ENCODE peak calls at places on chromosomes 11 and 22, in ten cellular contexts. One of them, this sample, is unnamed.
A peak's percentile ranks its signal among the peaks of the same experiment; 100 is the strongest.

GRCh38 chr11:134942633-134943032 is 530.6 kb upstream of the B3GAT1 start:
- DNase-seq in cardiac fibroblast: no peak
- DNase-seq in BJ: no peak
- DNase-seq in MM.1S: no peak
- DNase-seq in colonic mucosa: no peak
- DNase-seq in OCI-LY7: no peak
- DNase-seq in HCT116: no peak
- DNase-seq in brain microvascular endothelial cell: peak; percentile 21
- DNase-seq in SJSA1: no peak
- DNase-seq in Caco-2: no peak
- DNase-seq in this sample: no peak

GRCh38 chr22:23071163-23072034 is 1.1 kb downstream of the GNAZ start:
- DNase-seq in OCI-LY7: no peak
- DNase-seq in HCT116: no peak
- DNase-seq in Caco-2: no peak
- DNase-seq in BJ: no peak
- DNase-seq in cardiac fibroblast: no peak
- DNase-seq in brain microvascular endothelial cell: no peak
- DNase-seq in colonic mucosa: no peak
- DNase-seq in MM.1S: no peak
- DNase-seq in SJSA1: no peak
- DNase-seq in this sample: no peak

GRCh38 chr11:36155770-36156485 is 133.3 kb downstream of the COMMD9 start:
- DNase-seq in BJ: no peak
- DNase-seq in SJSA1: no peak
- DNase-seq in brain microvascular endothelial cell: no peak
- DNase-seq in cardiac fibroblast: peak; percentile 34
- DNase-seq in OCI-LY7: no peak
- DNase-seq in Caco-2: no peak
- DNase-seq in HCT116: no peak
- DNase-seq in MM.1S: no peak
- DNase-seq in colonic mucosa: no peak
- DNase-seq in this sample: no peak

GRCh38 chr22:46001046-46001425 is 24.1 kb upstream of the WNT7B start:
- DNase-seq in HCT116: no peak
- DNase-seq in Caco-2: no peak
- DNase-seq in MM.1S: no peak
- DNase-seq in colonic mucosa: no peak
- DNase-seq in brain microvascular endothelial cell: no peak
- DNase-seq in BJ: no peak
- DNase-seq in cardiac fibroblast: no peak
- DNase-seq in SJSA1: no peak
- DNase-seq in OCI-LY7: peak; percentile 28
- DNase-seq in this sample: no peak

GRCh38 chr11:28107331-28107725 is 628 bp downstream of the KIF18A start:
- DNase-seq in SJSA1: no peak
- DNase-seq in HCT116: no peak
- DNase-seq in Caco-2: peak; percentile 34
- DNase-seq in MM.1S: peak; percentile 36
- DNase-seq in cardiac fibroblast: no peak
- DNase-seq in BJ: no peak
- DNase-seq in brain microvascular endothelial cell: peak; percentile 23
- DNase-seq in colonic mucosa: no peak
- DNase-seq in OCI-LY7: peak; percentile 36
- DNase-seq in this sample: peak; percentile 16

GRCh38 chr11:2708151-2708581 is 8.4 kb upstream of the KCNQ1OT1 start:
- DNase-seq in Caco-2: no peak
- DNase-seq in HCT116: no peak
- DNase-seq in colonic mucosa: no peak
- DNase-seq in MM.1S: no peak
- DNase-seq in OCI-LY7: no peak
- DNase-seq in BJ: no peak
- DNase-seq in cardiac fibroblast: peak; percentile 67
- DNase-seq in brain microvascular endothelial cell: no peak
- DNase-seq in SJSA1: no peak
- DNase-seq in this sample: no peak

GRCh38 chr11:17257200-17257599 is 19.3 kb upstream of the NUCB2 start:
- DNase-seq in colonic mucosa: no peak
- DNase-seq in cardiac fibroblast: peak; percentile 76
- DNase-seq in HCT116: no peak
- DNase-seq in brain microvascular endothelial cell: peak; percentile 42
- DNase-seq in MM.1S: no peak
- DNase-seq in Caco-2: no peak
- DNase-seq in BJ: no peak
- DNase-seq in OCI-LY7: no peak
- DNase-seq in SJSA1: no peak
- DNase-seq in this sample: no peak

GRCh38 chr11:113249491-113249763 is 65.0 kb upstream of the TTC12 start:
- DNase-seq in BJ: no peak
- DNase-seq in HCT116: no peak
- DNase-seq in brain microvascular endothelial cell: no peak
- DNase-seq in cardiac fibroblast: peak; percentile 9
- DNase-seq in Caco-2: peak; percentile 25
- DNase-seq in SJSA1: no peak
- DNase-seq in MM.1S: no peak
- DNase-seq in OCI-LY7: no peak
- DNase-seq in colonic mucosa: no peak
- DNase-seq in this sample: peak; percentile 7

GRCh38 chr11:15159085-15159484 is 44.4 kb downstream of the INSC start:
- DNase-seq in BJ: no peak
- DNase-seq in HCT116: peak; percentile 28
- DNase-seq in OCI-LY7: peak; percentile 34
- DNase-seq in MM.1S: peak; percentile 33
- DNase-seq in Caco-2: peak; percentile 21
- DNase-seq in brain microvascular endothelial cell: peak; percentile 47
- DNase-seq in SJSA1: no peak
- DNase-seq in colonic mucosa: peak; percentile 25
- DNase-seq in cardiac fibroblast: peak; percentile 33
- DNase-seq in this sample: peak; percentile 12

GRCh38 chr11:290621-291231 is 1.8 kb downstream of the PGGHG start:
- DNase-seq in SJSA1: no peak
- DNase-seq in BJ: no peak
- DNase-seq in cardiac fibroblast: no peak
- DNase-seq in OCI-LY7: no peak
- DNase-seq in colonic mucosa: no peak
- DNase-seq in brain microvascular endothelial cell: no peak
- DNase-seq in HCT116: no peak
- DNase-seq in Caco-2: no peak
- DNase-seq in MM.1S: no peak
- DNase-seq in this sample: no peak

GRCh38 chr11:2593393-2593950 is 106.3 kb downstream of the KCNQ1OT1 start:
- DNase-seq in cardiac fibroblast: no peak
- DNase-seq in BJ: no peak
- DNase-seq in SJSA1: no peak
- DNase-seq in OCI-LY7: no peak
- DNase-seq in colonic mucosa: no peak
- DNase-seq in Caco-2: no peak
- DNase-seq in MM.1S: no peak
- DNase-seq in HCT116: no peak
- DNase-seq in brain microvascular endothelial cell: no peak
- DNase-seq in this sample: no peak

GRCh38 chr22:47835726-47836125 is 1073.3 kb downstream of the TBC1D22A start:
- DNase-seq in HCT116: peak; percentile 18
- DNase-seq in SJSA1: peak; percentile 72
- DNase-seq in brain microvascular endothelial cell: peak; percentile 45
- DNase-seq in Caco-2: no peak
- DNase-seq in colonic mucosa: no peak
- DNase-seq in MM.1S: peak; percentile 69
- DNase-seq in cardiac fibroblast: peak; percentile 5
- DNase-seq in BJ: peak; percentile 9
- DNase-seq in OCI-LY7: no peak
- DNase-seq in this sample: peak; percentile 26

GRCh38 chr11:103448966-103449365 is 339.7 kb downstream of the DYNC2H1 start:
- DNase-seq in colonic mucosa: no peak
- DNase-seq in OCI-LY7: no peak
- DNase-seq in HCT116: no peak
- DNase-seq in SJSA1: no peak
- DNase-seq in brain microvascular endothelial cell: no peak
- DNase-seq in cardiac fibroblast: no peak
- DNase-seq in MM.1S: no peak
- DNase-seq in BJ: no peak
- DNase-seq in Caco-2: no peak
- DNase-seq in this sample: no peak

DNA sequence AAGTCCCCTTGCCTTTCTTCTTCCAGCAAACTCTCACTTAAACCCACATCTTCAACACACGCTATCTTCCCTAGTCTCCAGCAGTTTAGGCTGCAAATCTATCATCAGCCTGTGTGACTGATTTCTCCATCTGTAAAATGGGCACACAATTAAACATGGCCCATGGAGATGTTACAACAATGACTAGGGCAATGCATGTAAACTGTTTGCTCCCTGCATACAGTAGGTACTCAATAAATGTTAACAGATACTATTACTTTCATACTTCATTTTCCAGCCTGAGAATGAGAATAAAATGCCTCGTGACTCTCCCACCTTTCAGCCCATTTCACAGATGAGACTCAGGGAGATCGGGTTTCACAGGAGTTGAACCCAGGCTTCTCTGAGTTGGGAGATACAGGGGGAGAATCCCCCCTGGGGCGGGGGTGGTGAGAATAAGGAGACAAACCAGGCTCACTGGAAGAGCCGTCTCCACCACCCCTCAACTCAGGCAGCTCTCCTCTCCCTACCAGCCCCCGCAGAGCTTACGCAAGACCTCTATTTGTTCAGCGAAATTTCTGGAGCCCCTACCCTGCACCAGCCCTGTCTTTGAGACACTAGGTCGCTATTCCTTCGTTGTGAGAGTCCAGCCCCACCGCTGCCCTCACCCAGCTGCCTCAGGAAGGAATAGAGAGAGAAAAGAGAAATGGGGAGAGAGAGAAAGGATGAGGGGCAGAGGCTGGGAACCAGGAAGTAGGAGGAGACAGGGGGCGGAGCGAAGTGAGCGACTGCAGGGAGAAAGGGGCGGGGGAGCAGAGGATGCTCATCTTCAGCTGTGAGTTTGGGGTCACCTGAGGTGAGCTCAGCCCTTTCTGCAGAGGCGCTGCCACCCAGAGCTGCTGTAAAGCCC is 42.1 kb upstream of the KLHL35 start:
- DNase-seq in OCI-LY7: peak; percentile 61
- DNase-seq in cardiac fibroblast: peak; percentile 72
- DNase-seq in HCT116: no peak
- DNase-seq in Caco-2: peak; percentile 50
- DNase-seq in BJ: no peak
- DNase-seq in MM.1S: no peak
- DNase-seq in brain microvascular endothelial cell: peak; percentile 46
- DNase-seq in colonic mucosa: peak; percentile 45
- DNase-seq in SJSA1: no peak
- DNase-seq in this sample: peak; percentile 78
- H3K4me3 ChIP-seq in OCI-LY7: no peak overlapping the region
- H3K4me3 ChIP-seq in cardiac fibroblast: no peak overlapping the region
- H3K4me3 ChIP-seq in HCT116: no peak overlapping the region
- H3K4me3 ChIP-seq in Caco-2: no peak overlapping the region
- H3K4me3 ChIP-seq in BJ: no peak overlapping the region
- H3K4me3 ChIP-seq in MM.1S: no peak overlapping the region
- H3K4me3 ChIP-seq in brain microvascular endothelial cell: peak overlapping the region; percentile 17
- H3K4me3 ChIP-seq in colonic mucosa: no peak overlapping the region
- H3K4me3 ChIP-seq in SJSA1: no peak overlapping the region
- H3K4me3 ChIP-seq in this sample: peak overlapping the region; percentile 32

GRCh38 chr22:39319284-39320170 is at the start of gene RPL3:
- DNase-seq in cardiac fibroblast: peak; percentile 100
- DNase-seq in Caco-2: peak; percentile 97
- DNase-seq in colonic mucosa: peak; percentile 97
- DNase-seq in MM.1S: peak; percentile 98
- DNase-seq in HCT116: peak; percentile 99
- DNase-seq in OCI-LY7: peak; percentile 98
- DNase-seq in BJ: peak; percentile 89
- DNase-seq in brain microvascular endothelial cell: peak; percentile 93
- DNase-seq in SJSA1: peak; percentile 96
- DNase-seq in this sample: peak; percentile 100
- H3K4me3 ChIP-seq in cardiac fibroblast: peak within 1 kb of the TSS; percentile 76
- H3K4me3 ChIP-seq in Caco-2: peak within 1 kb of the TSS; percentile 67
- H3K4me3 ChIP-seq in colonic mucosa: peak within 1 kb of the TSS; percentile 83
- H3K4me3 ChIP-seq in MM.1S: peak within 1 kb of the TSS; percentile 93
- H3K4me3 ChIP-seq in HCT116: peak within 1 kb of the TSS; percentile 99
- H3K4me3 ChIP-seq in OCI-LY7: peak within 1 kb of the TSS; percentile 94
- H3K4me3 ChIP-seq in BJ: peak within 1 kb of the TSS; percentile 87
- H3K4me3 ChIP-seq in brain microvascular endothelial cell: peak within 1 kb of the TSS; percentile 93
- H3K4me3 ChIP-seq in SJSA1: peak within 1 kb of the TSS; percentile 56
- H3K4me3 ChIP-seq in this sample: peak within 1 kb of the TSS; percentile 99

DNA sequence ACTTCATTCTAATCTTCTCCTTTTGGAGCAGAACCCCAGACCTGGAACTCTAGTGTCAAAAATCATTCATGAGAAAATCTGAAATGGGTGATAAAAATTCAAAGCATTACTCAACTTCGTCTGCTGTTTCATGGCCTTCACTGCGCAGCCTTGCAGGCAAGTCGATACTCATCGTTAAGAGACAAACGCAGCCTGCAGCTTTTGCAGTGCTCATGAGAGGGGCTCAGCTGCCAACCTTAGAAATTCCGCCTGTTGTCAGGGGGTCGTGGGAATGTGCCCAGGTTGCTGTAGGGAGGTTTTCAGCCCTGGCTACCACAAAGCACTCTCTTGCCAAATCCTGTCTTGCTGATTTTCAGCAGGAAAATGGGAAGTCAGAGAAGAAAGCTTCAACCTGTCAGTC is 25.4 kb upstream of the GRAMD1B start:
- DNase-seq in SJSA1: no peak
- DNase-seq in BJ: no peak
- DNase-seq in colonic mucosa: no peak
- DNase-seq in HCT116: no peak
- DNase-seq in Caco-2: no peak
- DNase-seq in MM.1S: no peak
- DNase-seq in cardiac fibroblast: peak; percentile 34
- DNase-seq in brain microvascular endothelial cell: no peak
- DNase-seq in OCI-LY7: no peak
- DNase-seq in this sample: no peak
- H3K4me3 ChIP-seq in SJSA1: no peak overlapping the region
- H3K4me3 ChIP-seq in BJ: no peak overlapping the region
- H3K4me3 ChIP-seq in colonic mucosa: no peak overlapping the region
- H3K4me3 ChIP-seq in HCT116: no peak overlapping the region
- H3K4me3 ChIP-seq in Caco-2: no peak overlapping the region
- H3K4me3 ChIP-seq in MM.1S: no peak overlapping the region
- H3K4me3 ChIP-seq in cardiac fibroblast: no peak overlapping the region
- H3K4me3 ChIP-seq in brain microvascular endothelial cell: no peak overlapping the region
- H3K4me3 ChIP-seq in OCI-LY7: no peak overlapping the region
- H3K4me3 ChIP-seq in this sample: no peak overlapping the region

DNA sequence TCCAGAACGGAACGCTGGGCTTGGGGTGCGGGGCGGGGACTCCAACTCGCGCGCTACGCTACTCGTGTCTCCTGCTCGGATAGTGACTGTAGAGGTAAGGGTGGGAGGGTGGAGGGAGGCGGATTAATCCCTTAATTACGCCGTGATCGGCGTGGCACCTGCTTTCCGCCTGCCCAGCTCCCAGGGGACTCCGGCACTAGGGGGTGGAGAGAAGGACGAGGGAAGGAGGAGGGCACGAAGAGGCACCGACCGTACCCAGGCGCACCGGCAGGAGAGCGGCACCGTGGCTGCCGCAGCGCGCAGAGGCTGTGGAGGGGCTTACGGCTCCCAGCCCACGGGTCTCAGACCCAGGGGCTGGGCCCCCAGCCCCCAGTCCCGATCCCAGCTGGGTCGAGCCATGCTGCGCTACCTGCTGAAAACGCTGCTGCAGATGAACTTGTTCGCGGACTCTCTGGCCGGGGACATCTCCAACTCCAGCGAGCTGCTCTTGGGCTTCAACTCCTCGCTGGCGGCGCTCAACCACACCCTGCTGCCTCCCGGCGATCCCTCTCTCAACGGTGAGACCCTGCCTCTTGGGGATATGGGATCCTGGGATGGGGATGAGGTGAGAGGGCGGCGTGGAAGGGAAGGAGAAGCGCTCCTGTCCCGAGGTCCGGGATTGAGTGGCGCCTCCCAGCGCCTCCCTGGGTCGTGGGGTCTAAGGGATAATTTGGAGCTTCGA is at the start of gene ROBO3:
- DNase-seq in Caco-2: no peak
- DNase-seq in OCI-LY7: no peak
- DNase-seq in brain microvascular endothelial cell: no peak
- DNase-seq in colonic mucosa: no peak
- DNase-seq in HCT116: no peak
- DNase-seq in SJSA1: no peak
- DNase-seq in cardiac fibroblast: no peak
- DNase-seq in BJ: no peak
- DNase-seq in MM.1S: no peak
- DNase-seq in this sample: no peak
- H3K4me3 ChIP-seq in Caco-2: peak within 1 kb of the TSS; percentile 19
- H3K4me3 ChIP-seq in OCI-LY7: no peak within 1 kb of the TSS
- H3K4me3 ChIP-seq in brain microvascular endothelial cell: peak within 1 kb of the TSS; percentile 34
- H3K4me3 ChIP-seq in colonic mucosa: peak within 1 kb of the TSS; percentile 18
- H3K4me3 ChIP-seq in HCT116: no peak within 1 kb of the TSS
- H3K4me3 ChIP-seq in SJSA1: no peak within 1 kb of the TSS
- H3K4me3 ChIP-seq in cardiac fibroblast: peak within 1 kb of the TSS; percentile 30
- H3K4me3 ChIP-seq in BJ: peak within 1 kb of the TSS; percentile 6
- H3K4me3 ChIP-seq in MM.1S: no peak within 1 kb of the TSS
- H3K4me3 ChIP-seq in this sample: no peak within 1 kb of the TSS

This sample was measured in Jurkat, Clone E6-1.